ENCODE peak calls at places on chromosomes 5 and 9, in seven cellular contexts. U is A673, F is OCI-LY7, N is fibroblast of pulmonary artery, C is breast epithelium, B is epithelial cell of esophagus, K is sigmoid colon. J is an unnamed sample.
A peak's percentile ranks its signal among the peaks of the same experiment; 100 is the strongest.

GRCh38 chr9:111691686-111692329 is 30.4 kb downstream of the GNG10 start:
- DNase-seq in U (peak; percentile 73), K (no peak), C (no peak), B (peak; percentile 41), N (peak; percentile 68), F (peak; percentile 43), J (no peak)

GRCh38 chr9:135076143-135076875 is 11.2 kb upstream of the OLFM1 start:
- DNase-seq in U (no peak), B (no peak), N (no peak), F (no peak), K (peak; percentile 40), C (no peak), J (no peak)

GRCh38 chr5:144265643-144266042 is 95.0 kb downstream of the KCTD16 start:
- DNase-seq in N (no peak), B (no peak), U (no peak), C (no peak), K (no peak), F (no peak), J (no peak)

GRCh38 chr9:4547016-4547415 is 56.7 kb downstream of the SLC1A1 start:
- DNase-seq in C (no peak), F (no peak), B (no peak), K (no peak), N (peak; percentile 57), U (peak; percentile 26), J (no peak)

GRCh38 chr9:27888661-27889295 is 315.5 kb upstream of the C9orf72 start:
- DNase-seq in U (peak; percentile 24), N (peak; percentile 5), C (no peak), F (peak; percentile 43), B (peak; percentile 57), K (no peak), J (no peak)

GRCh38 chr9:113345693-113346092 is 3.6 kb upstream of the BSPRY start:
- DNase-seq in B (no peak), N (no peak), F (no peak), U (no peak), C (no peak), K (no peak), J (no peak)

GRCh38 chr9:121362813-121363585 is 7.1 kb downstream of the STOM start:
- DNase-seq in C (no peak), F (no peak), N (peak; percentile 78), K (no peak), U (peak; percentile 89), B (no peak), J (no peak)

GRCh38 chr9:81789751-81790150 is 100.4 kb upstream of the TLE1 start:
- DNase-seq in U (peak; percentile 17), C (no peak), N (peak; percentile 67), F (no peak), B (no peak), K (no peak), J (no peak)

GRCh38 chr9:123940721-123941534 is 11.0 kb upstream of the DENND1A start:
- DNase-seq in U (no peak), F (no peak), N (no peak), B (no peak), K (no peak), C (no peak), J (no peak)

GRCh38 chr5:132416306-132417009 is 46.9 kb downstream of the SLC22A5 start:
- DNase-seq in U (no peak), N (no peak), F (no peak), B (no peak), K (peak; percentile 60), C (no peak), J (no peak)

GRCh38 chr5:37984300-37984699 is 144.5 kb upstream of the GDNF start:
- DNase-seq in B (no peak), U (no peak), F (no peak), K (no peak), N (no peak), C (no peak), J (no peak)

GRCh38 chr5:173638631-173639030 is 22.2 kb upstream of the BOD1 start:
- DNase-seq in B (no peak), C (no peak), F (no peak), U (no peak), N (no peak), K (no peak), J (no peak)

GRCh38 chr5:154236459-154237375 is 46.2 kb downstream of the GALNT10 start:
- DNase-seq in C (no peak), F (no peak), U (no peak), K (no peak), B (no peak), N (no peak), J (no peak)

GRCh38 chr9:124164800-124165199 is 92.9 kb upstream of the NEK6 start:
- DNase-seq in N (peak; percentile 17), B (no peak), C (peak; percentile 34), F (no peak), K (peak; percentile 71), U (no peak), J (no peak)

GRCh38 chr9:126366366-126367011 is 39.9 kb downstream of the MVB12B start:
- DNase-seq in C (no peak), N (no peak), K (peak; percentile 78), B (no peak), F (no peak), U (no peak), J (no peak)

GRCh38 chr5:176943816-176944215 is 44.7 kb upstream of the HK3 start:
- DNase-seq in B (no peak), F (no peak), N (no peak), K (no peak), U (no peak), C (no peak), J (no peak)

GRCh38 chr5:76714771-76715483 is 999 bp upstream of the F2R start:
- DNase-seq in F (no peak), U (peak; percentile 96), C (no peak), B (no peak), N (no peak), K (no peak), J (no peak)

GRCh38 chr9:68780735-68781134 is 75.7 kb downstream of the PIP5K1B start:
- DNase-seq in K (no peak), N (peak; percentile 14), C (no peak), B (peak; percentile 14), F (peak; percentile 31), U (no peak), J (no peak)

GRCh38 chr9:98575379-98576346 is 133.1 kb downstream of the GABBR2 start:
- DNase-seq in F (peak; percentile 29), K (no peak), B (peak; percentile 51), C (no peak), N (peak; percentile 87), U (no peak), J (no peak)

GRCh38 chr9:96241391-96241809 is 60.6 kb downstream of the HSD17B3 start:
- DNase-seq in F (no peak), U (no peak), N (no peak), C (peak; percentile 75), K (no peak), B (peak; percentile 59), J (no peak)

GRCh38 chr5:149062371-149063016 is 368 bp downstream of the SH3TC2 start:
- DNase-seq in K (no peak), U (peak; percentile 79), N (peak; percentile 87), B (peak; percentile 94), F (no peak), C (no peak), J (no peak)

GRCh38 chr5:172049226-172049796 is 42.9 kb upstream of the FBXW11 start:
- DNase-seq in F (no peak), K (no peak), C (no peak), U (peak; percentile 15), N (no peak), B (no peak), J (no peak)

GRCh38 chr5:134905246-134905996 is 490 bp downstream of the PCBD2 start:
- DNase-seq in C (peak; percentile 40), B (peak; percentile 64), F (peak; percentile 82), U (peak; percentile 87), K (peak; percentile 77), N (peak; percentile 81), J (no peak)

GRCh38 chr5:65866837-65867508 is 59.4 kb upstream of the ERBIN start:
- DNase-seq in C (no peak), K (no peak), F (no peak), N (no peak), B (no peak), U (no peak), J (no peak)

GRCh38 chr9:94030318-94031179 is 53.7 kb upstream of the PTPDC1 start:
- DNase-seq in U (peak; percentile 86), B (peak; percentile 86), K (peak; percentile 92), N (peak; percentile 85), C (peak; percentile 73), F (peak; percentile 79), J (peak; percentile 68)

GRCh38 chr9:115591584-115591984 is 473.6 kb upstream of the TNC start:
- DNase-seq in C (peak; percentile 68), U (peak; percentile 96), F (peak; percentile 45), K (peak; percentile 87), N (peak; percentile 99), B (peak; percentile 98), J (peak; percentile 22)

GRCh38 chr9:14271078-14271673 is 42.8 kb downstream of the NFIB start:
- DNase-seq in U (peak; percentile 74), F (no peak), C (no peak), K (peak; percentile 85), B (peak; percentile 55), N (peak; percentile 88), J (no peak)

GRCh38 chr9:77819672-77820071 is 171.6 kb upstream of the GNA14 start:
- DNase-seq in K (no peak), B (no peak), F (no peak), U (peak; percentile 32), C (no peak), N (peak; percentile 67), J (no peak)
- TF ChIP-seq CTCF in K (peak; percentile 13), B (no peak), F (no peak), U (no peak), C (no peak), N (peak; percentile 2), J (no peak)

GRCh38 chr9:119836036-119836435 is 466.8 kb upstream of the BRINP1 start:
- DNase-seq in K (no peak), C (no peak), B (no peak), F (no peak), N (no peak), U (peak; percentile 41), J (no peak)
- TF ChIP-seq CTCF in K (no peak), C (no peak), B (no peak), F (no peak), N (no peak), U (no peak), J (no peak)

DNA sequence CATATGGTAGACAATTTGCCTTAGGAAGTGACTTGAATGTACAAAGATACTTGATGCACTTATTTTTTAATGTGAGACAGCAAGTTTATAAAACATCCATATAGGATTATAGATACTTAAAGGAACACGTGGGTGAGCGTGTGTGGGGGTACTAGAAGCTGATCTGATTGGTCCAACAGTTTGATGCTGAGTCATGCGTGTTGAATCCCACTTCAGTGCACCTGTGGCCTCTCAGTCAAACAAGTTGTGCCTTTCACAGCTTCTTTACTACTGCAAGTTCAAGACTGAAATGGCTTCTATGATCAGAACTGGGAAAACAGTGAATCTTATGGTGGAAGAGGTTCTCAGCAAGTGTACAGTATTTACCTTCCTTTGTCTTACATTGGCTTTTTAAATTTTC is 98.9 kb downstream of the MAP1B start:
- DNase-seq in N (no peak), C (no peak), K (no peak), B (no peak), F (no peak), U (no peak), J (no peak)
- TF ChIP-seq CTCF in N (no peak), C (no peak), K (no peak), B (no peak), F (no peak), U (no peak), J (no peak)

DNA sequence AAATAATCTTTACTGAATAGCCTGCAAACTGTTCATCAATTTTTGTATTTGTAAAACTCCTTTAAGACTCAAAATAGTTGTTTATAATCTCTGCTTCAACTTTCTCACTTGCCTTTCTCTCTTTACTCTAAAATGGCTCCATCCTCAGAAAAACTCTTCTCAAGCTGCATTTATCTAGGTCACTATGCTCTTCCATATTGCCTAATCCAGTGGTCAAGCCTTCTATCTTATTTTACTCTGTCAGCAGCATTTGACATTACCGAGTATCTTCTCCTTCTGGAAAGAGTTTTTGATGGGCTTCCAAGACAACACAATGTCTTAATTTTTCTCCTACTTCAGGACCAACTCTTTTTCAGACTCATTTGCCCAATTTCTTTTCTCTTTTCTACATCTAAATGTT is 562.6 kb downstream of the EFNA5 start:
- DNase-seq in B (no peak), C (no peak), U (no peak), F (no peak), N (no peak), K (no peak), J (no peak)
- TF ChIP-seq CTCF in B (no peak), C (no peak), U (no peak), F (no peak), N (no peak), K (no peak), J (no peak)

J was measured in progenitor cell of endocrine pancreas.